ENCODE peak calls at places on chromosomes 13 and 19, in ten cellular contexts. S is ACHN; Y is activated CD4-positive, alpha-beta T cell treated with anti-CD3 and anti-CD28 coated beads, Interleukin-2, amount 50 U/mL, for 24 hours; H is CD14-positive monocyte; X is HTR-8/SVneo; W is anterior cingulate cortex; M is lower lobe of right lung; J is NCI-H446; K is brain microvascular endothelial cell; N is Calu3. F is an unnamed sample.

GRCh38 chr13:99774644-99775043 is 196.9 kb downstream of the ZIC5 start:
- DNase-seq in S (no peak), Y (no peak), H (no peak), X (no peak), W (no peak), M (no peak), J (no peak), K (no peak), N (no peak), F (no peak)

GRCh38 chr19:33434886-33435705 is 61.6 kb downstream of the CEBPG start:
- DNase-seq in S (no peak), Y (no peak), H (peak), X (peak), W (no peak), M (peak), J (no peak), K (peak), N (peak), F (no peak)

GRCh38 chr19:5440299-5440698 is 14.9 kb upstream of the ZNRF4 start:
- DNase-seq in S (no peak), Y (no peak), H (no peak), X (no peak), W (no peak), M (no peak), J (no peak), K (no peak), N (no peak), F (no peak)

GRCh38 chr13:63307239-63307638 is 1891.6 kb upstream of the PCDH20 start:
- DNase-seq in S (no peak), Y (no peak), H (no peak), X (no peak), W (no peak), M (no peak), J (no peak), K (no peak), N (no peak), F (no peak)

GRCh38 chr13:101499406-101499805 is 46.9 kb downstream of the ITGBL1 start:
- DNase-seq in S (no peak), Y (no peak), H (no peak), X (no peak), W (no peak), M (no peak), J (no peak), K (no peak), N (no peak), F (no peak)

GRCh38 chr19:31054430-31054829 is 294.8 kb downstream of the TSHZ3 start:
- DNase-seq in S (peak), Y (no peak), H (no peak), X (peak), W (no peak), M (no peak), J (no peak), K (peak), N (no peak), F (no peak)

GRCh38 chr13:113122571-113123225 is at the start of gene F10:
- DNase-seq in S (no peak), Y (no peak), H (no peak), X (no peak), W (no peak), M (peak), J (no peak), K (peak), N (peak), F (no peak)

GRCh38 chr13:91353494-91353893 is 6.0 kb downstream of the MIR17HG start:
- DNase-seq in S (no peak), Y (no peak), H (no peak), X (no peak), W (no peak), M (no peak), J (no peak), K (no peak), N (no peak), F (no peak)

GRCh38 chr19:47479701-47480503 is 4.1 kb downstream of the KPTN start:
- DNase-seq in S (no peak), Y (no peak), H (no peak), X (no peak), W (no peak), M (peak), J (no peak), K (no peak), N (no peak), F (no peak)

GRCh38 chr19:14477417-14478112 is 2.4 kb upstream of the PTGER1 start:
- DNase-seq in S (no peak), Y (no peak), H (no peak), X (no peak), W (no peak), M (no peak), J (no peak), K (no peak), N (no peak), F (no peak)

GRCh38 chr13:90591260-90591926 is 756.1 kb upstream of the MIR17HG start:
- DNase-seq in S (no peak), Y (no peak), H (no peak), X (no peak), W (no peak), M (no peak), J (no peak), K (no peak), N (no peak), F (no peak)

GRCh38 chr13:108961542-108962125 is 332.2 kb downstream of the MYO16 start:
- DNase-seq in S (peak), Y (no peak), H (no peak), X (peak), W (no peak), M (no peak), J (no peak), K (no peak), N (no peak), F (no peak)